ENCODE peak calls at places on chromosomes 6 and 20, in five cellular contexts. L is tibial artery, Q is RWPE1, W is SJSA1, R is GM23338. V is an unnamed sample.

GRCh38 chr6:147506704-147507114 is 1.8 kb upstream of the SAMD5 start:
- DNase-seq in L (peak), Q (peak), W (peak), R (peak), V (no peak)

GRCh38 chr6:51854876-51855275 is 232.5 kb downstream of the PKHD1 start:
- DNase-seq in W (no peak), Q (no peak), L (no peak), R (no peak), V (no peak)

GRCh38 chr20:63177785-63178444 is 38.0 kb downstream of the YTHDF1 start:
- DNase-seq in L (no peak), W (no peak), R (no peak), Q (no peak), V (no peak)

GRCh38 chr6:88641178-88641903 is 322.1 kb downstream of the RNGTT start:
- DNase-seq in Q (no peak), R (no peak), W (no peak), L (no peak), V (no peak)

GRCh38 chr20:49349678-49350077 is 71.8 kb upstream of the ZNFX1 start:
- DNase-seq in R (no peak), Q (no peak), W (no peak), L (peak), V (no peak)

GRCh38 chr6:130377371-130377770 is 11.6 kb downstream of the TMEM200A start:
- DNase-seq in Q (no peak), W (no peak), R (no peak), L (no peak), V (no peak)

GRCh38 chr6:75331134-75331533 is 46.5 kb upstream of the TMEM30A start:
- DNase-seq in L (no peak), R (no peak), W (no peak), Q (no peak), V (peak)

GRCh38 chr20:57517904-57518303 is 7.0 kb downstream of the CTCFL start:
- DNase-seq in Q (no peak), W (no peak), L (no peak), R (no peak), V (no peak)

GRCh38 chr6:55293116-55293515 is 34.2 kb upstream of the GFRAL start:
- DNase-seq in L (no peak), Q (peak), W (no peak), R (peak), V (no peak)

GRCh38 chr6:35919827-35920751 is 809 bp downstream of the SRPK1 start:
- DNase-seq in W (peak), L (no peak), R (peak), Q (peak), V (no peak)

GRCh38 chr20:56689318-56689717 is 60.2 kb downstream of the TFAP2C start:
- DNase-seq in W (no peak), L (no peak), R (peak), Q (peak), V (no peak)

GRCh38 chr6:41638801-41639555 is 710 bp downstream of the MDFI start:
- DNase-seq in L (no peak), R (peak), W (no peak), Q (no peak), V (no peak)

GRCh38 chr6:143349530-143349929 is 101.0 kb downstream of the ADAT2 start:
- DNase-seq in Q (no peak), R (no peak), W (no peak), L (no peak), V (no peak)

GRCh38 chr6:34462010-34462409 is 3.9 kb upstream of the PACSIN1 start:
- DNase-seq in L (no peak), W (no peak), Q (no peak), R (no peak), V (no peak)

GRCh38 chr6:34463299-34463698 is 2.6 kb upstream of the PACSIN1 start:
- DNase-seq in Q (no peak), R (no peak), L (no peak), W (no peak), V (no peak)

GRCh38 chr6:34460796-34461507 is 4.9 kb upstream of the PACSIN1 start:
- DNase-seq in R (no peak), W (no peak), Q (peak), L (no peak), V (no peak)

GRCh38 chr6:34463849-34464248 is 2.0 kb upstream of the PACSIN1 start:
- DNase-seq in L (no peak), R (no peak), Q (no peak), W (no peak), V (no peak)

GRCh38 chr6:34462561-34462971 is 3.3 kb upstream of the PACSIN1 start:
- DNase-seq in L (no peak), R (peak), W (no peak), Q (no peak), V (no peak)
- H3K27ac ChIP-seq in L (no peak), R (no peak), W (no peak), Q (no peak), V (no peak)

GRCh38 chr6:136751991-136752390 is 40.3 kb downstream of the MAP3K5 start:
- DNase-seq in Q (no peak), W (no peak), R (no peak), L (no peak), V (no peak)

GRCh38 chr6:136751478-136751956 is 40.8 kb downstream of the MAP3K5 start:
- DNase-seq in R (no peak), Q (no peak), W (no peak), L (no peak), V (no peak)

GRCh38 chr6:136747538-136747937 is 44.7 kb downstream of the MAP3K5 start:
- DNase-seq in L (no peak), W (no peak), Q (no peak), R (no peak), V (no peak)

GRCh38 chr6:136750821-136751220 is 41.5 kb downstream of the MAP3K5 start:
- DNase-seq in W (no peak), L (no peak), Q (no peak), R (no peak), V (no peak)

DNA sequence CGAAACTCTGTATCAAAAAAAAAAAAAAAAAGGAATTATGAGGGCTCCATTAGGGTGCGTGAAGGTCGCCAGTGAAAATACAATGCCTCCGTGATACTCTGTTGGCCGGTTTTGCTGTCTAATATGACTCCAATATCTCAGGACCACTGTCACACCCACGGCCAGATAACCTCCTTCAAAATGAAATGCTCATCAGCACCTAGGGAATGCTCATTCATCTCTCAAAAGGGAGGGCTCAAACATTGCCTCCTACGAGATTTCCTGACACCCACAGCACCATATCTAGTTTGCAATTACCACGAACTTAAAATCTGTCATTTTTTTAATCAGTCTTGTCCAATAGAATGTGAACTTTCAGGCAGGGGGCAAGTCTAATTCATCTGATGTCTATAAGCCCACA is 42.9 kb downstream of the MAP3K5 start:
- DNase-seq in L (no peak), W (no peak), Q (no peak), R (no peak), V (no peak)
- H3K27ac ChIP-seq in L (no peak), W (no peak), Q (no peak), R (no peak), V (no peak)

GRCh38 chr6:13767121-13767794 is 47.1 kb downstream of the MCUR1 start:
- DNase-seq in Q (no peak), R (peak), W (peak), L (peak), V (no peak)
- H3K27ac ChIP-seq in Q (no peak), R (no peak), W (peak), L (peak), V (no peak)

GRCh38 chr20:25239387-25240370 is 8.2 kb upstream of the PYGB start:
- DNase-seq in W (no peak), L (peak), Q (no peak), R (no peak), V (no peak)
- H3K27ac ChIP-seq in W (peak), L (peak), Q (peak), R (no peak), V (peak)

DNA sequence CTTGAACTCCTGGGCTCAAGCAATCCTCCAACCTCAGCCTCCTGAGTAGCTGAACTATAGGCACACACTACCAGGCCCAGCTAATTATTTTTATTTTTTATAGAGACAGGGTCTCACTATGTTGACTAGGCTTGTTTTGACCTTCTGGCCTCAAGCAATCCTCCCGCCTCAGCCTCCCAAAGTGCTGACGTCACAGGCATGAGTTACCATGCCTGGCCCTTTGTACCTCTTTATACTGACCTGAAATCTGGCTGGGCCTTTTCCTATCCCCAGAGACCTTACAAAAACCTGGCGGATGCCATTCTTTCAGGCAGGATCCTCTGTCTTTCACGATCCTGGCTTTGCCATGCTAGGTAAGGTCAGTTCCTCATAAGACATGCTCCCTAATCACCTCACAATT is 11.5 kb downstream of the WFDC3 start:
- DNase-seq in Q (no peak), L (no peak), R (no peak), W (no peak), V (no peak)
- H3K27ac ChIP-seq in Q (peak), L (peak), R (no peak), W (no peak), V (peak)